ENCODE peak calls at places on chromosomes 3 and 15, in nine cellular contexts. E is stimulated activated CD8-positive, alpha-beta memory T cell treated with anti-CD3 and anti-CD28 coated beads, Interleukin-15, amount 100 ng/mL, for 1 hour; N is adipocyte; F is left ventricle myocardium inferior; G is GM18507; H is HL-60; S is NCI-H774; T is posterior vena cava; K is SK-N-DZ. Q is an unnamed sample.

GRCh38 chr3:12507871-12508281 is 23.6 kb downstream of the TSEN2 start:
- DNase-seq in F (no peak), K (no peak), G (no peak), T (no peak), S (no peak), N (peak; percentile 66), E (no peak), H (no peak), Q (no peak)

GRCh38 chr3:175951047-175951694 is 1092.0 kb downstream of the NAALADL2 start:
- DNase-seq in F (no peak), N (peak; percentile 11), H (no peak), S (no peak), G (no peak), T (no peak), E (no peak), K (no peak), Q (no peak)

GRCh38 chr15:74384566-74385441 is 17.4 kb upstream of the CYP11A1 start:
- DNase-seq in K (no peak), T (no peak), F (no peak), S (no peak), E (no peak), G (peak; percentile 64), N (no peak), H (peak; percentile 48), Q (peak; percentile 21)

GRCh38 chr3:179956416-179956830 is 80.3 kb downstream of the PEX5L start:
- DNase-seq in K (no peak), E (no peak), F (no peak), S (no peak), T (no peak), G (peak; percentile 29), H (peak; percentile 40), N (no peak), Q (no peak)

GRCh38 chr3:178436773-178437172 is 99.5 kb upstream of the KCNMB2 start:
- DNase-seq in K (peak; percentile 56), H (no peak), S (peak; percentile 82), T (no peak), E (no peak), F (no peak), N (peak; percentile 85), G (peak; percentile 7), Q (no peak)

GRCh38 chr3:38131621-38132369 is 5.1 kb downstream of the ACAA1 start:
- DNase-seq in H (no peak), T (peak; percentile 73), N (peak; percentile 45), F (no peak), G (no peak), E (no peak), S (no peak), K (peak; percentile 19), Q (no peak)

GRCh38 chr15:33068007-33068441 is 126.5 kb downstream of the FMN1 start:
- DNase-seq in F (peak; percentile 56), G (no peak), E (no peak), T (peak; percentile 88), S (peak; percentile 40), N (peak; percentile 69), H (peak; percentile 11), K (no peak), Q (peak; percentile 31)

GRCh38 chr3:105647047-105647446 is 221.8 kb downstream of the CBLB start:
- DNase-seq in S (no peak), N (peak; percentile 90), H (peak; percentile 41), E (no peak), G (no peak), K (peak; percentile 35), T (no peak), F (no peak), Q (no peak)

GRCh38 chr15:48962662-48963523 is 826 bp downstream of the SHC4 start:
- DNase-seq in K (peak; percentile 19), N (peak; percentile 84), H (no peak), S (no peak), E (no peak), F (peak; percentile 43), T (peak; percentile 79), G (no peak), Q (no peak)

GRCh38 chr3:180546863-180547262 is 55.1 kb upstream of the TTC14 start:
- DNase-seq in K (no peak), N (no peak), S (no peak), G (no peak), H (no peak), F (no peak), T (no peak), E (no peak), Q (no peak)

GRCh38 chr3:133208184-133208583 is 170.0 kb downstream of the TMEM108 start:
- DNase-seq in G (no peak), K (no peak), H (no peak), F (no peak), S (no peak), N (no peak), E (no peak), T (no peak), Q (no peak)

GRCh38 chr3:68817243-68817642 is 115.1 kb downstream of the TAFA4 start:
- DNase-seq in N (no peak), E (no peak), G (no peak), H (no peak), S (no peak), K (no peak), F (no peak), T (no peak), Q (no peak)

GRCh38 chr3:183697610-183698317 is at the start of gene YEATS2:
- DNase-seq in S (peak; percentile 86), G (peak; percentile 89), T (peak; percentile 88), F (peak; percentile 59), H (peak; percentile 73), E (peak; percentile 27), N (peak; percentile 87), K (peak; percentile 77), Q (peak; percentile 73)

GRCh38 chr15:20645956-20646355 is 104.4 kb upstream of the GOLGA6L6 start:
- DNase-seq in G (no peak), E (no peak), F (peak; percentile 25), S (no peak), K (no peak), N (no peak), H (peak; percentile 63), T (no peak), Q (no peak)

GRCh38 chr15:44312108-44312507 is 23.6 kb downstream of the GOLM2 start:
- DNase-seq in G (no peak), F (no peak), E (no peak), K (no peak), H (no peak), S (no peak), N (no peak), T (no peak), Q (no peak)

GRCh38 chr3:17579289-17580031 is 163.0 kb downstream of the TBC1D5 start:
- DNase-seq in N (no peak), S (no peak), H (no peak), T (no peak), G (peak; percentile 18), E (no peak), K (no peak), F (no peak), Q (peak; percentile 5)

GRCh38 chr3:123834631-123835030 is 49.5 kb downstream of the MYLK start:
- DNase-seq in N (peak; percentile 69), H (no peak), G (no peak), F (no peak), K (no peak), S (no peak), E (no peak), T (no peak), Q (no peak)

GRCh38 chr15:66704019-66704782 is 2.2 kb downstream of the SMAD6 start:
- DNase-seq in T (no peak), N (no peak), H (no peak), F (no peak), E (no peak), S (no peak), G (no peak), K (no peak), Q (no peak)

GRCh38 chr3:155889212-155889611 is 18.8 kb downstream of the GMPS start:
- DNase-seq in F (no peak), S (no peak), N (no peak), H (no peak), T (no peak), K (no peak), E (no peak), G (no peak), Q (no peak)